ENCODE peak calls at places on chromosome 13, in nine cellular contexts. R is gastrocnemius medialis; Z is heart right ventricle; K is aorta; O is upper lobe of right lung; S is transverse colon; Q is AG04450; C is effector memory CD4-positive, alpha-beta T cell; Y is psoas muscle. E is an unnamed sample. For H3K27me3, the result is how much of the 10 kb centered on the place peaks cover.

GRCh38 chr13:84243340-84243739 is 361.1 kb upstream of the SLITRK1 start:
- DNase-seq in O (no peak), S (no peak), R (no peak), K (no peak), Z (no peak), Y (no peak), Q (no peak), C (no peak), E (no peak)

GRCh38 chr13:93254775-93255174 is 28.2 kb downstream of the GPC6 start:
- DNase-seq in R (no peak), Y (no peak), Q (no peak), C (no peak), Z (no peak), O (no peak), S (no peak), K (no peak), E (no peak)

GRCh38 chr13:107835339-107836018 is 379.9 kb downstream of the LIG4 start:
- DNase-seq in R (no peak), S (no peak), C (no peak), Q (peak), K (no peak), O (no peak), Z (no peak), Y (no peak), E (no peak)

GRCh38 chr13:83221813-83222241 is 660.4 kb downstream of the SLITRK1 start:
- DNase-seq in K (no peak), O (no peak), Y (no peak), S (no peak), Z (no peak), Q (peak), C (no peak), R (no peak), E (no peak)

GRCh38 chr13:40916207-40916998 is 102.7 kb downstream of the ELF1 start:
- DNase-seq in Z (no peak), S (no peak), R (no peak), C (no peak), Y (no peak), Q (no peak), O (no peak), K (no peak), E (no peak)

GRCh38 chr13:83220241-83220640 is 662.0 kb downstream of the SLITRK1 start:
- DNase-seq in R (no peak), O (no peak), Q (no peak), Y (no peak), K (no peak), S (no peak), C (no peak), Z (no peak), E (no peak)

GRCh38 chr13:94382960-94383359 is 96.5 kb downstream of the DCT start:
- DNase-seq in Z (no peak), O (no peak), S (no peak), K (no peak), Q (no peak), C (no peak), R (no peak), Y (no peak), E (no peak)

GRCh38 chr13:112244495-112245177 is 131.5 kb upstream of the SPACA7 start:
- DNase-seq in K (no peak), Y (no peak), Q (no peak), O (peak), S (no peak), C (no peak), R (no peak), Z (no peak), E (no peak)

GRCh38 chr13:82717249-82717648 is 1165.0 kb downstream of the SLITRK1 start:
- DNase-seq in S (no peak), C (no peak), O (no peak), Q (no peak), R (no peak), K (no peak), Z (no peak), Y (no peak), E (no peak)

GRCh38 chr13:25732146-25732865 is 319.5 kb downstream of the SHISA2 start:
- DNase-seq in Y (no peak), S (no peak), Z (no peak), K (no peak), R (no peak), C (no peak), O (no peak), Q (no peak), E (no peak)

GRCh38 chr13:75132800-75133695 is 348.9 kb downstream of the TBC1D4 start:
- DNase-seq in Z (no peak), C (no peak), Y (no peak), O (no peak), K (no peak), R (no peak), S (no peak), Q (no peak), E (no peak)

GRCh38 chr13:39998166-39998565 is 342.7 kb downstream of the COG6 start:
- DNase-seq in O (no peak), Z (no peak), C (no peak), Y (no peak), R (no peak), K (no peak), Q (no peak), S (no peak), E (no peak)

GRCh38 chr13:35781044-35781443 is 304.6 kb upstream of the MAB21L1 start:
- DNase-seq in Q (no peak), Y (no peak), S (no peak), Z (no peak), R (no peak), K (no peak), C (no peak), O (no peak), E (no peak)

GRCh38 chr13:111177081-111177711 is 62.1 kb downstream of the ARHGEF7 start:
- DNase-seq in O (no peak), C (peak), S (peak), K (peak), R (peak), Q (no peak), Z (peak), Y (peak), E (no peak)

GRCh38 chr13:40190656-40191100 is 475.8 kb downstream of the FOXO1 start:
- DNase-seq in O (no peak), K (peak), S (peak), R (no peak), Y (peak), C (peak), Z (no peak), Q (no peak), E (peak)

GRCh38 chr13:104181526-104182231 is 1115.5 kb upstream of the SLC10A2 start:
- DNase-seq in Z (no peak), Q (no peak), O (no peak), K (no peak), S (no peak), Y (no peak), R (no peak), C (no peak), E (no peak)

GRCh38 chr13:97257800-97258799 is 36.0 kb downstream of the MBNL2 start:
- DNase-seq in C (peak), S (no peak), Z (peak), K (peak), O (no peak), Q (no peak), Y (peak), R (peak), E (peak)

GRCh38 chr13:77353980-77354379 is 27.1 kb upstream of the MYCBP2 start:
- DNase-seq in S (no peak), R (no peak), Z (no peak), O (no peak), Q (no peak), Y (no peak), C (no peak), K (no peak), E (no peak)

GRCh38 chr13:36395280-36395679 is 37.0 kb upstream of the CCNA1 start:
- DNase-seq in Y (no peak), S (no peak), O (no peak), K (no peak), Z (no peak), C (no peak), Q (peak), R (no peak), E (no peak)

GRCh38 chr13:51765142-51765515 is 38.8 kb downstream of the DHRS12 start:
- DNase-seq in S (no peak), K (no peak), Y (no peak), O (no peak), C (no peak), Q (no peak), Z (no peak), R (no peak), E (no peak)

GRCh38 chr13:60887711-60888110 is 490.7 kb downstream of the TDRD3 start:
- DNase-seq in Q (no peak), S (no peak), C (no peak), Y (no peak), R (no peak), O (no peak), Z (no peak), K (no peak), E (no peak)

GRCh38 chr13:73421310-73421912 is 362.6 kb downstream of the KLF5 start:
- DNase-seq in S (peak), Z (no peak), Y (no peak), R (peak), O (no peak), C (no peak), Q (no peak), K (no peak), E (no peak)

GRCh38 chr13:70023506-70023905 is 84.1 kb upstream of the ATXN8OS start:
- DNase-seq in R (no peak), Z (no peak), K (no peak), Q (no peak), Y (no peak), C (no peak), S (no peak), O (no peak), E (no peak)

DNA sequence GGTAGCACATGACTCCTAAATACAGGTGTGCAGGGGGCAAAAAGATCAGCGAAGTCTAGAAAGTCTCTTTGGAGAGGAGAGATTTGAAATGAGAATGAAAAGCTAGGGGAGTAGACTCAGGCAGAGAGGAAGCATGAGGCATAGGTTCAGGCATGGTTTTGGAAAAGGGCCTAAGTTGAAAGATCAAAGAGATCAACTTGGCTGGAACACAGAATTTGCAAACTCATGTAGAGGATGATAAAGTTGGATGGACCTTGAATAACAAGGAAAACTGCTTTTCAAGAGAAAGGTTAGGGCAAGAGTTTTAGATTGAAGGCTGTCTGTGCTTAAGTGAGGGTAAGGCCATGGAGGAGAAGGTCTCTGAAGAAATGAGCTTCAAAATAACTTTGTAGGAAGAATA is 47.4 kb upstream of the UBAC2 start:
- DNase-seq in S (no peak), R (no peak), K (no peak), Z (no peak), Y (no peak), O (no peak), Q (no peak), C (no peak), E (no peak)
- H3K27me3 ChIP-seq in S (under half), R (under half), K (under half), Z (under half), Y (under half), O (under half), Q (under half), C (under half), E (under half)

DNA sequence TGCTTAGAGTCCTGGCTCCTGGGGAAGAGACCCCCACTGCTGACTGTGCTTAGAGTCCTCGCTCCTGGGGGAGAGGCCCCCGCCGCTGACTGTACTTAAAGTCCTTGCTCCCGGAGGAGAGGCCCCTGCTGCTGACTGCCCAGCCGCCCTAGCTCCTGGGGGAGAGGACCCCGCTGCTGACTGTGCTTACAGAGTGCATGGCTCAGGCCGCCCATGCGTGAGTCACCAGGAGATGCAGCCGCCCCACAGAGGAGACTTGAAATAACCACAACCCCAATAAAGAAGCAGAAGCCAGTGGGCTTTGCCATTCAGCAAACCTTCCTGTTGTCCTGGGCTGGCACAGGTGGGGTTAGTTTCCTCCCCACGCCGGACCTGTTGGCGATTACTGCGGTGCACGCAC is 79.2 kb upstream of the C13orf46 start:
- DNase-seq in Y (no peak), Q (peak), R (no peak), K (no peak), C (no peak), O (no peak), S (no peak), Z (no peak), E (no peak)
- H3K4me3 ChIP-seq in Y (no peak), Q (no peak), R (no peak), K (no peak), C (no peak), O (no peak), S (no peak), Z (no peak), E (no peak)

GRCh38 chr13:52793507-52793906 is 53.9 kb upstream of the CNMD start:
- DNase-seq in R (no peak), Z (no peak), C (no peak), Q (no peak), Y (no peak), K (no peak), O (no peak), S (no peak), E (no peak)
- H3K27me3 ChIP-seq in R (under half), Z (under half), C (under half), Q (under half), Y (under half), K (under half), O (under half), S (under half), E (under half)

GRCh38 chr13:108955741-108956140 is 326.3 kb downstream of the MYO16 start:
- DNase-seq in C (no peak), R (no peak), O (no peak), Q (no peak), K (no peak), Z (no peak), Y (no peak), S (no peak), E (no peak)

GRCh38 chr13:108960006-108960405 is 330.6 kb downstream of the MYO16 start:
- DNase-seq in O (no peak), R (no peak), Y (no peak), K (no peak), Z (no peak), Q (no peak), S (no peak), C (no peak), E (no peak)

GRCh38 chr13:108958013-108958376 is 328.6 kb downstream of the MYO16 start:
- DNase-seq in S (no peak), K (no peak), Z (no peak), Q (no peak), Y (no peak), R (no peak), C (no peak), O (no peak), E (no peak)

GRCh38 chr13:108959254-108959653 is 329.8 kb downstream of the MYO16 start:
- DNase-seq in Q (no peak), R (no peak), Z (no peak), C (no peak), S (no peak), Y (no peak), O (no peak), K (no peak), E (no peak)

DNA sequence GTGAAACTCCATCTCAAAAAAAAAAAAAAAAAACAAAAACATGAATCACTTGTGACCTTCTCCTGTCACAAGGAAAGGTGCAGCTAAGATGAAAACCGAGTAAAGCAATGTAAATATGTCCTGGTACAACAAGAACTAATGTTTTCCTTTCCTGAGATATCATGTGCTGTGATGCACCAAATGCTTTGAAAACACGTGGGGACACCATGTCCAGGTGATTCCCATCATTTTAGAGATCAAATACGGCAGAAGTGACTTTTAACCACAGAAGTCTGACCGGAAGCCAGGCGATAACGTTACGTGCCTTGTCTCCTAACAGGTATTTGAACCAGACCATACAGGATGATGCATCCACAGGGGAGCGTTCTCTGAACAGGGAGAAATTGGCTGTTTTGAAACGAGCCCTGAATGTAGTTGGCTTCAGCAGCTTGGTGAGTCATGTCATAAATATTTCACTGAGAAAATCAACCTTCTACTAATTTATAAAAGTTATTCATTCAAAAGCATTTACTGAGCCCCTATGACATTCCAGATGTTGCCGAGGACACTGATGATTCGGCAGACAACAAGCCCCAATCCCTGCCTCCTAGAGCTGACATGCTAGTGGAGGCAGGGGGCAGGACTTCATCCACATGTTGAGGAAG is 328.1 kb downstream of the MYO16 start:
- DNase-seq in C (no peak), S (no peak), R (no peak), K (no peak), Z (no peak), Y (no peak), O (no peak), Q (peak), E (no peak)
- H3K4me3 ChIP-seq in C (no peak), S (no peak), R (no peak), K (no peak), Z (no peak), Y (no peak), O (no peak), Q (peak), E (no peak)

DNA sequence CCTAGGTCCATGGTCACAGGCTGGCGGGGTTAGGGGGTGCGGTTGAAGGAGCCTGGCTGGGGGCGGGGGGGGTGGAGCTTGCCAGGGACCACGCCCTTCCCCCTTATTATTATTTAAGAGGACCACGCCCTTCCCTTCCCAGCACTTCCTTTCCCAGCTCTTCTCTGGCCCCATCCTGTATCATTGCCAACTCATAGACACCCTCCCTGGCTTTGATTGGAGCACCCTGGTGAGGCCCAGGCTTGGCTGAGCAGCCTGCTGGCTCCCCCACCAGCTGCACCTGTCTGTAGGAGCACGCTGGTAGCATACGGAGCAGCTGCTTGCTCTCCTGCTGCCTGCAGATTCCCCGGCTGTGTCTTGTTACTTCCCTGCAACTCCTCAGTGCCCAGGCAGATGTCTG is 62.5 kb upstream of the PDX1 start:
- DNase-seq in O (no peak), S (no peak), Y (no peak), K (no peak), C (no peak), Q (no peak), Z (no peak), R (no peak), E (no peak)
- H3K27me3 ChIP-seq in O (under half), S (half or more), Y (under half), K (under half), C (under half), Q (under half), Z (under half), R (under half), E (under half)

GRCh38 chr13:27362064-27362751 is 62.2 kb upstream of the GTF3A start:
- DNase-seq in Y (peak), Z (peak), S (peak), O (peak), Q (peak), C (peak), R (peak), K (peak), E (peak)
- H3K4me3 ChIP-seq in Y (peak), Z (peak), S (peak), O (peak), Q (peak), C (peak), R (peak), K (peak), E (peak)

GRCh38 chr13:99963832-99964339 is 7.7 kb downstream of the ZIC5 start:
- DNase-seq in Q (no peak), R (no peak), O (no peak), K (no peak), Y (no peak), C (no peak), S (no peak), Z (no peak), E (no peak)
- H3K27me3 ChIP-seq in Q (half or more), R (half or more), O (half or more), K (under half), Y (half or more), C (half or more), S (half or more), Z (half or more), E (half or more)

DNA sequence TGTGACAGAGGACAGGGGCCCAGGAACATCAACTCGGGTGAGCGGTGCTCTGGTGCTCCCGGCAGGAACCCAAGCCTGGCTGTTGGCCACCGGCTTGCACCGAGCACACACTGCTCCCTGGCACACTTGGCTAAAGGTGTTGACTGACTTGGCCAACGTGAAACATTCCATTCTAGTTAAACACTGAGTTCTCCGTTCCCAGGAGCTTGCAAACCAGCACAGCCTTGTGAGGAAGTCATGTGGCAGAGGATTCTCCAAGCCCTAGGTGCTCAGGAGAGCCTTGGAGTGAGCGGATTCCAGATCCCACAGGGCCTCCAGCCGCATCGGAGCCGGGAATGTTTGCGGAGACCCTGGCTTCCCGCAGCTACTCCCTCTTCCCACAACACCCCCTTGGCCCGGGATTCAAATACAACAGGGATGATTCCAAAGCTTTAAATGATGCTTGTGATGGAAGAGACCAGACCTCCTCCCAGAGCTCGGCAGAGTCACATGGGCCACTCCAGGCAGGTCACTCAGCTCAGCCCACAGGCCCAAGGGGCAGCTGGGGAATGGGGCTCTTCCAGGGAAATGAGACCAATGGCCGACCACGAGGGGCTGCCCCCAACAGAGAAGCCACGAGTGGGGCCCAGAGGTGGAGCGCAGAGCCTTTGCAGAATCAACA is 2.9 kb downstream of the C13orf46 start:
- DNase-seq in C (no peak), Z (peak), R (peak), Q (peak), S (peak), Y (peak), O (peak), K (peak), E (peak)
- H3K4me3 ChIP-seq in C (no peak), Z (no peak), R (no peak), Q (no peak), S (no peak), Y (no peak), O (no peak), K (no peak), E (no peak)

GRCh38 chr13:22074403-22074802 is 403.5 kb downstream of the FGF9 start:
- DNase-seq in Z (no peak), O (no peak), Y (no peak), S (no peak), K (no peak), R (no peak), Q (no peak), C (no peak), E (no peak)
- H3K27me3 ChIP-seq in Z (under half), O (under half), Y (under half), S (under half), K (under half), R (under half), Q (under half), C (under half), E (under half)

DNA sequence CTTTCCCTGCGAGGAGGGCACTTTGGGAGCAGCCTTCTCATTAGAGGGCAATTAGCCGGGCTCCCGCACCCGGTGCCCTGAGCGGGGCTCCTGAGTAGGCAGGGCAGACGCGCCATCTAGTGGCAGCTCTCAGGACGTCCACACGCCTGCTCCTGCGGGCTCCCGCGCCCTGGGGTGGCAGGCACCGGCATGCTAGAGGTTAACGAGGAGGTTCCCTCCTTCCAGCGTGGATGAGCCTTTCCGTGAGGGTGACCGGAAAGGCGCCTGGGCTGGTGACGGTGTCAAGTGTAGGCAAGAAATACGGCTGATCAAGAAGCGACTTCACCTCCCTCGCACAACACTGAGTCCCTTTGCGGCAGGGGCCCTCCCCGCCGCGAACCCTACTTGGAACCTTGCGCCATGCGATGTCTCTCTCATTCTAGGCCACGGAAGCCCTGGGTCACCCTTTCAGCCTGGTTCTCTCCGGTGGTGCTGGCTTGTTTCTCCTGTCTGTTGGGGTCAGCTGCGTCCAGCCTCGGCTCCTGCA is 67.7 kb downstream of the ALOX5AP start:
- DNase-seq in Z (peak), Y (peak), O (peak), R (peak), S (peak), C (peak), K (peak), Q (peak), E (peak)
- H3K4me3 ChIP-seq in Z (peak), Y (peak), O (peak), R (peak), S (peak), C (peak), K (no peak), Q (no peak), E (peak)

E was measured in tibial nerve.